ENCODE peak calls at places on chromosomes 5 and 9, in six cellular contexts. One of them, this sample, is unnamed.

GRCh38 chr5:122805481-122805880 is 30.6 kb downstream of the SNX2 start:
- DNase-seq in RWPE1: peak
- DNase-seq in NCI-H1694 treated with DMSO at 0.1 percent for 48 hours: no peak
- DNase-seq in HEK293T: no peak
- DNase-seq in activated CD4-positive, alpha-beta T cell treated with anti-CD3 and anti-CD28 coated beads, Interleukin-2, amount 50 U/mL, for 48 hours: no peak
- DNase-seq in astrocyte of the hippocampus: no peak
- DNase-seq in this sample: peak

GRCh38 chr5:26236936-26237335 is 801.5 kb downstream of the CDH9 start:
- DNase-seq in RWPE1: no peak
- DNase-seq in HEK293T: no peak
- DNase-seq in activated CD4-positive, alpha-beta T cell treated with anti-CD3 and anti-CD28 coated beads, Interleukin-2, amount 50 U/mL, for 48 hours: no peak
- DNase-seq in NCI-H1694 treated with DMSO at 0.1 percent for 48 hours: no peak
- DNase-seq in astrocyte of the hippocampus: no peak
- DNase-seq in this sample: no peak

GRCh38 chr5:50672663-50673062 is 6.2 kb downstream of the PARP8 start:
- DNase-seq in RWPE1: no peak
- DNase-seq in activated CD4-positive, alpha-beta T cell treated with anti-CD3 and anti-CD28 coated beads, Interleukin-2, amount 50 U/mL, for 48 hours: no peak
- DNase-seq in NCI-H1694 treated with DMSO at 0.1 percent for 48 hours: no peak
- DNase-seq in astrocyte of the hippocampus: no peak
- DNase-seq in HEK293T: no peak
- DNase-seq in this sample: no peak

GRCh38 chr5:114789773-114790402 is 379.8 kb downstream of the TRIM36 start:
- DNase-seq in activated CD4-positive, alpha-beta T cell treated with anti-CD3 and anti-CD28 coated beads, Interleukin-2, amount 50 U/mL, for 48 hours: no peak
- DNase-seq in HEK293T: peak
- DNase-seq in RWPE1: peak
- DNase-seq in astrocyte of the hippocampus: peak
- DNase-seq in NCI-H1694 treated with DMSO at 0.1 percent for 48 hours: no peak
- DNase-seq in this sample: peak

GRCh38 chr5:62896121-62896893 is 317.7 kb downstream of the LRRC70 start:
- DNase-seq in activated CD4-positive, alpha-beta T cell treated with anti-CD3 and anti-CD28 coated beads, Interleukin-2, amount 50 U/mL, for 48 hours: no peak
- DNase-seq in HEK293T: no peak
- DNase-seq in RWPE1: no peak
- DNase-seq in astrocyte of the hippocampus: no peak
- DNase-seq in NCI-H1694 treated with DMSO at 0.1 percent for 48 hours: no peak
- DNase-seq in this sample: no peak

GRCh38 chr9:86734762-86735161 is 212.5 kb downstream of the GAS1 start:
- DNase-seq in astrocyte of the hippocampus: no peak
- DNase-seq in NCI-H1694 treated with DMSO at 0.1 percent for 48 hours: no peak
- DNase-seq in RWPE1: no peak
- DNase-seq in activated CD4-positive, alpha-beta T cell treated with anti-CD3 and anti-CD28 coated beads, Interleukin-2, amount 50 U/mL, for 48 hours: no peak
- DNase-seq in HEK293T: no peak
- DNase-seq in this sample: no peak

GRCh38 chr5:143401846-143402463 is 1.5 kb downstream of the NR3C1 start:
- DNase-seq in HEK293T: no peak
- DNase-seq in RWPE1: peak
- DNase-seq in NCI-H1694 treated with DMSO at 0.1 percent for 48 hours: peak
- DNase-seq in activated CD4-positive, alpha-beta T cell treated with anti-CD3 and anti-CD28 coated beads, Interleukin-2, amount 50 U/mL, for 48 hours: peak
- DNase-seq in astrocyte of the hippocampus: peak
- DNase-seq in this sample: peak

GRCh38 chr5:38888023-38888422 is 42.2 kb downstream of the OSMR start:
- DNase-seq in HEK293T: no peak
- DNase-seq in NCI-H1694 treated with DMSO at 0.1 percent for 48 hours: no peak
- DNase-seq in activated CD4-positive, alpha-beta T cell treated with anti-CD3 and anti-CD28 coated beads, Interleukin-2, amount 50 U/mL, for 48 hours: no peak
- DNase-seq in astrocyte of the hippocampus: no peak
- DNase-seq in RWPE1: no peak
- DNase-seq in this sample: no peak

GRCh38 chr5:29122306-29122705 is 2071.2 kb upstream of the CDH6 start:
- DNase-seq in RWPE1: no peak
- DNase-seq in HEK293T: no peak
- DNase-seq in activated CD4-positive, alpha-beta T cell treated with anti-CD3 and anti-CD28 coated beads, Interleukin-2, amount 50 U/mL, for 48 hours: no peak
- DNase-seq in astrocyte of the hippocampus: no peak
- DNase-seq in NCI-H1694 treated with DMSO at 0.1 percent for 48 hours: no peak
- DNase-seq in this sample: peak

GRCh38 chr5:179154346-179154990 is 94.3 kb downstream of the ZNF354C start:
- DNase-seq in HEK293T: no peak
- DNase-seq in NCI-H1694 treated with DMSO at 0.1 percent for 48 hours: no peak
- DNase-seq in astrocyte of the hippocampus: no peak
- DNase-seq in activated CD4-positive, alpha-beta T cell treated with anti-CD3 and anti-CD28 coated beads, Interleukin-2, amount 50 U/mL, for 48 hours: no peak
- DNase-seq in RWPE1: no peak
- DNase-seq in this sample: no peak

This sample was measured in MCF 10A.